ENCODE peak calls at places on chromosomes 13 and 19, in five cellular contexts. S is GM23248; D is putamen; Q is T-cell; Z is effector CD4-positive, alpha-beta T cell. X is an unnamed sample.

GRCh38 chr19:33777351-33777750 is 19.3 kb upstream of the KCTD15 start:
- DNase-seq in S (no peak), D (no peak), Q (no peak), Z (no peak), X (no peak)

GRCh38 chr13:86563308-86563707 is 764.1 kb upstream of the SLITRK6 start:
- DNase-seq in S (peak; percentile 65), Z (no peak), D (no peak), Q (no peak), X (no peak)

GRCh38 chr19:33300016-33300981 is 2.0 kb downstream of the CEBPA start:
- DNase-seq in S (no peak), Q (no peak), D (no peak), Z (no peak), X (no peak)

GRCh38 chr19:44764975-44765948 is 12.4 kb upstream of the CBLC start:
- DNase-seq in Z (no peak), Q (no peak), S (peak; percentile 54), D (no peak), X (no peak)

GRCh38 chr19:17681505-17682125 is 6.5 kb downstream of the UNC13A start:
- DNase-seq in S (peak; percentile 75), Q (peak; percentile 29), D (no peak), Z (no peak), X (no peak)

GRCh38 chr19:53467503-53468262 is at the start of gene ZNF813:
- DNase-seq in Z (peak; percentile 94), Q (peak; percentile 97), S (peak; percentile 94), D (peak; percentile 91), X (peak; percentile 35)

GRCh38 chr13:96403241-96403640 is 313.3 kb downstream of the HS6ST3 start:
- DNase-seq in Z (no peak), S (no peak), D (no peak), Q (no peak), X (no peak)

GRCh38 chr13:24489721-24490120 is 22.9 kb downstream of the PARP4 start:
- DNase-seq in D (no peak), S (no peak), Q (no peak), Z (no peak), X (no peak)

GRCh38 chr13:31674056-31674455 is 65.3 kb upstream of the RXFP2 start:
- DNase-seq in Z (no peak), Q (no peak), D (no peak), S (peak; percentile 73), X (no peak)

GRCh38 chr19:13613447-13613846 is 107.2 kb upstream of the CACNA1A start:
- DNase-seq in D (no peak), Z (no peak), S (no peak), Q (no peak), X (no peak)

GRCh38 chr19:17469092-17469370 is 1.3 kb upstream of the SLC27A1 start:
- DNase-seq in S (peak; percentile 77), Z (no peak), Q (no peak), D (no peak), X (no peak)

GRCh38 chr13:98606296-98606695 is 29.4 kb upstream of the STK24 start:
- DNase-seq in S (no peak), Q (no peak), D (no peak), Z (no peak), X (peak; percentile 17)

GRCh38 chr13:21668665-21669599 is 1.9 kb upstream of the FGF9 start:
- DNase-seq in Z (peak; percentile 24), Q (peak; percentile 44), D (no peak), S (peak; percentile 47), X (no peak)

GRCh38 chr13:85194482-85194881 is 604.7 kb downstream of the SLITRK6 start:
- DNase-seq in S (no peak), Q (no peak), Z (no peak), D (no peak), X (no peak)

GRCh38 chr19:55096061-55096701 is 20.5 kb downstream of the EPS8L1 start:
- DNase-seq in D (no peak), S (no peak), Q (no peak), Z (no peak), X (no peak)

GRCh38 chr19:55681131-55682087 is 6.4 kb downstream of the EPN1 start:
- DNase-seq in Z (no peak), D (no peak), Q (no peak), S (peak; percentile 60), X (no peak)